ENCODE peak calls at places on chromosomes 1 and 21, in four cellular contexts. R is A549, X is HepG2, U is K562. J is an unnamed sample.

GRCh38 chr1:43206721-43207228 is 34.6 kb downstream of the CFAP57 start:
- DNase-seq in R (peak; percentile 66), X (peak; percentile 91), U (no peak), J (peak; percentile 60)

GRCh38 chr1:185971688-185972087 is 237.5 kb downstream of the HMCN1 start:
- DNase-seq in R (no peak), X (no peak), U (no peak), J (no peak)

GRCh38 chr1:24555591-24556413 is at the start of gene NCMAP:
- DNase-seq in R (no peak), X (peak; percentile 26), U (no peak), J (peak; percentile 53)

GRCh38 chr1:9400425-9401079 is 107.9 kb downstream of the SPSB1 start:
- DNase-seq in R (no peak), X (peak; percentile 31), U (no peak), J (no peak)

GRCh38 chr1:112033422-112034120 is 44.1 kb upstream of the KCND3 start:
- DNase-seq in R (no peak), X (no peak), U (no peak), J (no peak)

GRCh38 chr21:24148461-24148860 is 1458.8 kb downstream of the MRPL39 start:
- DNase-seq in R (no peak), X (no peak), U (no peak), J (no peak)

GRCh38 chr21:27586986-27587385 is 620.1 kb upstream of the ADAMTS5 start:
- DNase-seq in R (no peak), X (no peak), U (no peak), J (no peak)

GRCh38 chr1:208747979-208748378 is 503.8 kb upstream of the PLXNA2 start:
- DNase-seq in R (no peak), X (no peak), U (no peak), J (no peak)

GRCh38 chr1:84386716-84387479 is 11.4 kb upstream of the DNASE2B start:
- DNase-seq in R (no peak), X (no peak), U (no peak), J (no peak)

GRCh38 chr1:15120251-15120945 is 33.1 kb upstream of the TMEM51 start:
- DNase-seq in R (no peak), X (no peak), U (no peak), J (no peak)

GRCh38 chr1:147613506-147613905 is 56.8 kb downstream of the ACP6 start:
- DNase-seq in R (no peak), X (no peak), U (no peak), J (no peak)

GRCh38 chr1:30036666-30037065 is 686.7 kb downstream of the MATN1 start:
- DNase-seq in R (no peak), X (no peak), U (no peak), J (no peak)

GRCh38 chr1:30038134-30039025 is 685.0 kb downstream of the MATN1 start:
- DNase-seq in R (no peak), X (no peak), U (no peak), J (no peak)

GRCh38 chr1:30035522-30036228 is 687.7 kb downstream of the MATN1 start:
- DNase-seq in R (no peak), X (no peak), U (no peak), J (no peak)

GRCh38 chr1:30036229-30036547 is 687.2 kb downstream of the MATN1 start:
- DNase-seq in R (no peak), X (no peak), U (no peak), J (no peak)

DNA sequence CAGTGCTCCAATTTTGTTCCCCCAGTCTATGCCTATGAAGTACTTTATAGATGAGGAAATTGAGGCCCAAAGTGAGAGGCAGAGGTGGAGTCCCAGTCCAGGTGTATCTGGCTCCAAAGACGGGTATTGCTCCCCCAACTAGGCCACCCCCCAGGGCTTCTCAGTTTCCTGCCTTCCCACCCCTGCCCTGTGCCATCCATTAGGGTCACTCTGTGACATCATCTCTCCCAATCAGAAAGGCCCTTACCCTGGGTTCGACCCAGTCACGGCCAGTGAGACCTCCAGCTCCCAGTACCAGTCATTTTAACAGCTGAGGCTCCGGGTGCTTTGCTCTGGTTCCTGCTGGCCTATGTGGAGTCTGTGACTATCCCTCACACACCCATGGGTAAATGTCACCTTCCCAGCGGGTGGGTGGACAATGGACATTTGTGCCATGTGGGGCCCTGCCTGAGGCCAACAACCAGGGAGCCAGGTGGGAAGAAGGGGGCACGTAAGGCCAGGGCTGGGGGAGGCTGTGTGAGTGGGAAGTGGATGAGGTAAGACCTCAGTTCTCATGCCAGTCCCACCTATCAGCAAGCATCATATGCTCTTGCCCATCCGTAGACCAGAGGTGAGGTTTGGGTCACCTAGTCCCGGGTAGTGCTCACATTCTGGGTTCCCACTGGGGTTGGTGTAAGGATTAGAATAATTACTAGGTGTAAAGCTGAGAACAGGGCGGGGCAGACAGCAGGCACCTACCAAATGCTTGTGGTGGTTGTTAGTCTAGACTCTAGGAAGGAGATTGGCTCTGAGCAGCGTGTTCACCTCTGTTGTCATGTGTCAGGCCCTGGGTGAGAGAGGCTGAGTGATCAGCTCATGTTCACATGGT is 685.9 kb downstream of the MATN1 start:
- DNase-seq in R (no peak), X (no peak), U (no peak), J (no peak)
- TF ChIP-seq NR3C1 in R (no peak), X (no peak), U (no peak), J (no peak)

DNA sequence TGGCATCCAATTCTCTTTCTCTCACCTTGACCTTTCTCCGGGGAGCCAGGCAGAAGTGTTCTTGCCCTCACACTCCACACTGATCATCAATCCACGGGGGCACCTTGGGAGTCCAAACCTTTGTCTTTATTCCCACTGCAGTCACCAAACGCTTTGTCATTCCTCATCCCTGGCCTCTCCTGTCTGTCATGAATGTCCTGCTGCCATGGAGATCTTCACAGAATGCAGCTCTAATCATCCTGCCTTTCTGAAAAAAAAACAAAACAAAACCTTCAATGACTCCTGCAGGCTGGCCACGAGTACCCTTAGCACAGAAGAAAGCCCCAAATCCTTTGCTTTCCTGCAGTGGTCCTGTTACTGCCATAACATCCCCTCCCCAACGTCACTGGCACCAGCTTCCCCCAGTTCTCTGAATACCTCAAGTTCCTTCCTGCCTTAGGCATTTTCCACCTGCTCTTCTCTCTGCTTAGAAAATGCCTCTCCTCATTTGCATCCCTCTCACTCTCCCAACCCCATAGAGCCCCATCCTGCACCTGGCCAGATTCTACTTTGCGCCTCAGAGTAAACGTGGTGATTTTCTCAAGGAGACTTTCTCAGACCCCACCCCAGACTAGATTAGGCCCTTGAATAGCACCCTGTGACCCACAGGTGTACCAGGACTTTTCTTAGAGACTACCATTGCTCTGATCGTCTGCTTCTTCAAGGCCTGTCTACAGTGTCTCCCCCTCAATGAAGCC is 131.1 kb downstream of the AK5 start:
- DNase-seq in R (no peak), X (no peak), U (no peak), J (peak; percentile 14)
- TF ChIP-seq NR3C1 in R (no peak), X (no peak), U (no peak), J (no peak)

DNA sequence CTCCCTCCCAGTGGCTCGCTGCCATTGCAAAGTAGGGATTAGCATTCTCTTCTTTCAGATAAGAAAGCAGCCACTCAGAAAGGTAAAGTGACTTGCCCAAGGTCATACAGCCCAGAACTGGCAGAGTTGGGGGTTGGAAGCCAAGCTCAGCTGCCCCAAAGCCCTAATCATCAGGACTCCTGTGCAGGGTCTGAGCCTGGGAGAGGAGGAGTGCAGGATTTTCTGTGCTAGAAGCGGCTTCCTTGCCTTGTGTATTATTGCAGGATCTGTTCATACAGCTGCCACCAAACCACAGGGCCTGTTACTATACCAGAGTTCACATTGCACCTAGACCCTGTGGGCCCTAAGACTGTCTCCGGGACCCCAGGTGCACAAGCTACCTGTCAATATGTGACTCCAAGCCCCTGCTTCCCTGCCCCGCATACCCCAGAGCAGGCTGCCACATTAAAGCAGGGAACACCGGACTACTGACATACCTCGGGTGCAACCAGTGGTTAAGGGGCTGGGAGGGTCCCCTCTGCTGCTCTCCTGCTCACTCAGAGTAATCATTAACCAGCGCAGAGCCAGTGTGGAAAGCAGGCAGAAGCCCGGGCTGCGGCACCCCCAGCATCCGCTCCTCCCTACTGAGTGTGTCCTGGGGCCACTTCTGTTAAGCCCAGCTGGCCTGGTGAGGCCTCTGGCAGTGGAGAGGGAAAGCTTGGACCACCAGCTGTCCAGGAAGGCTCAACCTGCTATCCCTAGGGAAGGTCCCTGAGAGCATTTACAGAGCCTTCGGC is 15.8 kb downstream of the HSPG2 start:
- DNase-seq in R (no peak), X (peak; percentile 88), U (peak; percentile 57), J (no peak)
- TF ChIP-seq NR3C1 in R (no peak), X (no peak), U (no peak), J (no peak)

GRCh38 chr1:154744352-154744751 is 125.7 kb downstream of the KCNN3 start:
- DNase-seq in R (no peak), X (no peak), U (no peak), J (no peak)

GRCh38 chr1:154741747-154742495 is 128.2 kb downstream of the KCNN3 start:
- DNase-seq in R (no peak), X (peak; percentile 63), U (peak; percentile 28), J (peak; percentile 83)

GRCh38 chr1:154742586-154742985 is 127.5 kb downstream of the KCNN3 start:
- DNase-seq in R (no peak), X (no peak), U (no peak), J (no peak)

GRCh38 chr1:154745286-154745731 is 124.8 kb downstream of the KCNN3 start:
- DNase-seq in R (no peak), X (no peak), U (no peak), J (no peak)

GRCh38 chr1:154743536-154744036 is 126.5 kb downstream of the KCNN3 start:
- DNase-seq in R (no peak), X (no peak), U (no peak), J (no peak)
- TF ChIP-seq NR3C1 in R (no peak), X (no peak), U (no peak), J (no peak)

GRCh38 chr1:193932979-193933378 is 746.6 kb upstream of the B3GALT2 start:
- DNase-seq in R (no peak), X (no peak), U (no peak), J (no peak)

GRCh38 chr1:193940176-193940575 is 753.8 kb upstream of the B3GALT2 start:
- DNase-seq in R (no peak), X (no peak), U (no peak), J (no peak)

GRCh38 chr1:193939585-193939984 is 753.2 kb upstream of the B3GALT2 start:
- DNase-seq in R (no peak), X (no peak), U (no peak), J (no peak)

DNA sequence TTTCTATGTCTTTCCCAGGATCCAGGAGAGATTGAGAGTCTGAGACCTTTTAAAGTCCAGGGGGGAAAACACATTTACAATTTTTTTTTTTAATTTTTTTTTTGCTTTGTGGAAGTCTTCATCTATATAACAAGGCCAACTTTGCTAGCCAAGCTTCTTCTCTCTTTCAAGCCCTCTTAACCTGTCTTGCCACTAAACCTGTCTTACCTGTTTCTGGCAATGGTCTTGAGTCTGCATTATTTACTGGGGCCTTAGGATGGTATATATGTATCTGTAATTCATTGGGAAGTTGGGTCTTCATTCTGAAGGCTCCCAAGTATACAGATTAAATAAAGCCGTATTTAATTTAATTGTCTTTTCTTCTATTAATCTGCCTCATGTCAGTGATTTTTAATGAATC is 750.9 kb upstream of the B3GALT2 start:
- DNase-seq in R (no peak), X (no peak), U (no peak), J (no peak)
- TF ChIP-seq NR3C1 in R (no peak), X (no peak), U (no peak), J (no peak)

J was measured in WTC11.